ENCODE peak calls at places on chromosome 16, in six cellular contexts. D is fibroblast of lung, M is K562, G is IMR-90, U is adipocyte, T is mesendoderm. L is an unnamed sample.
A peak's percentile ranks its signal among the peaks of the same experiment; 100 is the strongest.

GRCh38 chr16:85245307-85246172 is 133.3 kb upstream of the CIBAR2 start:
- DNase-seq in D (peak; percentile 82), M (peak; percentile 81), G (peak; percentile 79), U (peak; percentile 85), T (peak; percentile 79), L (peak; percentile 82)

GRCh38 chr16:30085247-30085646 is 6.5 kb downstream of the TBX6 start:
- DNase-seq in D (no peak), M (no peak), G (no peak), U (no peak), T (no peak), L (no peak)

GRCh38 chr16:12337776-12338655 is 361.5 kb downstream of the SNX29 start:
- DNase-seq in D (no peak), M (no peak), G (peak; percentile 60), U (no peak), T (no peak), L (no peak)

GRCh38 chr16:77868478-77868877 is 80.1 kb downstream of the VAT1L start:
- DNase-seq in D (no peak), M (no peak), G (no peak), U (no peak), T (no peak), L (no peak)

GRCh38 chr16:22117666-22118065 is 25.3 kb downstream of the VWA3A start:
- DNase-seq in D (no peak), M (no peak), G (no peak), U (no peak), T (no peak), L (no peak)

GRCh38 chr16:17461951-17462729 is 8.6 kb downstream of the XYLT1 start:
- DNase-seq in D (no peak), M (no peak), G (no peak), U (no peak), T (peak; percentile 86), L (peak; percentile 81)

GRCh38 chr16:30382398-30383015 is at the start of gene SEPTIN1:
- DNase-seq in D (no peak), M (no peak), G (no peak), U (no peak), T (no peak), L (peak; percentile 81)

GRCh38 chr16:75256871-75257343 is 5.5 kb upstream of the BCAR1 start:
- DNase-seq in D (peak; percentile 63), M (no peak), G (peak; percentile 62), U (peak; percentile 71), T (peak; percentile 55), L (no peak)

GRCh38 chr16:85554114-85554790 is 58.9 kb upstream of the GSE1 start:
- DNase-seq in D (peak; percentile 90), M (peak; percentile 96), G (peak; percentile 80), U (peak; percentile 86), T (peak; percentile 90), L (peak; percentile 66)

GRCh38 chr16:84138824-84139627 is 6.0 kb downstream of the HSDL1 start:
- DNase-seq in D (peak; percentile 54), M (peak; percentile 92), G (peak; percentile 52), U (peak; percentile 56), T (peak; percentile 72), L (peak; percentile 73)

GRCh38 chr16:52861614-52862022 is 191.1 kb downstream of the CHD9NB start:
- DNase-seq in D (peak; percentile 49), M (no peak), G (no peak), U (no peak), T (peak; percentile 53), L (no peak)

GRCh38 chr16:31874354-31875111 is 926 bp downstream of the ZNF267 start:
- DNase-seq in D (peak; percentile 47), M (peak; percentile 55), G (peak; percentile 55), U (peak; percentile 62), T (no peak), L (peak; percentile 79)

GRCh38 chr16:57252148-57252721 is 7.2 kb downstream of the ARL2BP start:
- DNase-seq in D (no peak), M (no peak), G (no peak), U (no peak), T (no peak), L (no peak)

GRCh38 chr16:28977703-28978641 is 3.4 kb downstream of the SPNS1 start:
- DNase-seq in D (no peak), M (peak; percentile 32), G (no peak), U (no peak), T (peak; percentile 47), L (no peak)

GRCh38 chr16:67268136-67268579 is 11.2 kb upstream of the PLEKHG4 start:
- DNase-seq in D (peak; percentile 86), M (peak; percentile 97), G (peak; percentile 93), U (peak; percentile 84), T (peak; percentile 94), L (no peak)

GRCh38 chr16:66970775-66971725 is 10.0 kb downstream of the CES3 start:
- DNase-seq in D (no peak), M (peak; percentile 37), G (peak; percentile 80), U (no peak), T (no peak), L (no peak)

GRCh38 chr16:17205279-17206139 is 265.3 kb downstream of the XYLT1 start:
- DNase-seq in D (peak; percentile 47), M (no peak), G (peak; percentile 87), U (peak; percentile 84), T (peak; percentile 56), L (no peak)

GRCh38 chr16:10967981-10968380 is 23.6 kb downstream of the CLEC16A start:
- DNase-seq in D (no peak), M (no peak), G (no peak), U (no peak), T (no peak), L (no peak)

GRCh38 chr16:53754938-53755910 is 51.3 kb downstream of the FTO start:
- DNase-seq in D (peak; percentile 63), M (peak; percentile 58), G (peak; percentile 60), U (no peak), T (no peak), L (no peak)

GRCh38 chr16:84677017-84677803 is 22.6 kb upstream of the USP10 start:
- DNase-seq in D (no peak), M (no peak), G (peak; percentile 33), U (no peak), T (no peak), L (no peak)

GRCh38 chr16:4495766-4496165 is 19.6 kb downstream of the HMOX2 start:
- DNase-seq in D (no peak), M (no peak), G (no peak), U (no peak), T (no peak), L (no peak)

GRCh38 chr16:19785512-19786130 is 67.5 kb downstream of the IQCK start:
- DNase-seq in D (no peak), M (no peak), G (no peak), U (no peak), T (no peak), L (no peak)

GRCh38 chr16:14562691-14563491 is 67.2 kb downstream of the PARN start:
- DNase-seq in D (peak; percentile 43), M (peak; percentile 14), G (peak; percentile 26), U (no peak), T (peak; percentile 11), L (no peak)

DNA sequence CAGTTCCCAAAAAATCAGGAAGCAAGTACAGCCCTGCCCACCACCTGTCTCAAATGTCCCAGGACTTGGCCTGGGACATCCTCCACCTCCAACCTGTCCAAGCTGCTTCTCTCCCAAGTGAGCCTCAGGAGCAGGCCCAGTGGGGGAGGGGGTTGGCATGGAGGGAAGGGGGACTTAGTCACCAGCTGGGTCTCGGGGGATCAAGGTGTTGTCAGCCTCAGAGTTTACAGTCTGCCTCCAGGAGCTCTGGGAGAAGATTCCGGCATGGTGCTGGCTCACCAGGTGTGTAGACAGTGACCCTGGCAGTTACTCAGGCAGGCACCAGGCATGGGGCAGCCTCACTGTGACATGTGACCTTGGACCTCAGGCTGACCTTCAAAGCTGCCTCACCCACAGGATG is 19.7 kb downstream of the ZNF423 start:
- DNase-seq in D (no peak), M (no peak), G (no peak), U (no peak), T (no peak), L (no peak)
- H3K9ac ChIP-seq in D (no peak overlapping the region), M (no peak overlapping the region), G (no peak overlapping the region), U (peak overlapping the region; percentile 80), T (no peak overlapping the region), L (no peak overlapping the region)

GRCh38 chr16:9105189-9105588 is 13.7 kb downstream of the HAPSTR1 start:
- DNase-seq in D (no peak), M (no peak), G (no peak), U (peak; percentile 33), T (no peak), L (no peak)
- H3K4me1 ChIP-seq in D (peaks cover 21% of the 10 kb centered on the region), M (peaks cover 24% of the 10 kb centered on the region), G (peaks cover 35% of the 10 kb centered on the region), U (peaks cover 77% of the 10 kb centered on the region), T (peaks cover 11% of the 10 kb centered on the region), L (peaks cover 16% of the 10 kb centered on the region)

GRCh38 chr16:24847358-24847664 is 1.5 kb downstream of the SLC5A11 start:
- DNase-seq in D (no peak), M (no peak), G (no peak), U (no peak), T (no peak), L (no peak)

GRCh38 chr16:24848065-24848464 is 2.3 kb downstream of the SLC5A11 start:
- DNase-seq in D (peak; percentile 41), M (no peak), G (peak; percentile 82), U (peak; percentile 26), T (no peak), L (no peak)

GRCh38 chr16:24844101-24845030 is 1.4 kb upstream of the SLC5A11 start:
- DNase-seq in D (no peak), M (peak; percentile 93), G (peak; percentile 28), U (no peak), T (peak; percentile 86), L (no peak)

GRCh38 chr16:24845726-24846547 is at the start of gene SLC5A11:
- DNase-seq in D (no peak), M (no peak), G (no peak), U (no peak), T (no peak), L (no peak)

DNA sequence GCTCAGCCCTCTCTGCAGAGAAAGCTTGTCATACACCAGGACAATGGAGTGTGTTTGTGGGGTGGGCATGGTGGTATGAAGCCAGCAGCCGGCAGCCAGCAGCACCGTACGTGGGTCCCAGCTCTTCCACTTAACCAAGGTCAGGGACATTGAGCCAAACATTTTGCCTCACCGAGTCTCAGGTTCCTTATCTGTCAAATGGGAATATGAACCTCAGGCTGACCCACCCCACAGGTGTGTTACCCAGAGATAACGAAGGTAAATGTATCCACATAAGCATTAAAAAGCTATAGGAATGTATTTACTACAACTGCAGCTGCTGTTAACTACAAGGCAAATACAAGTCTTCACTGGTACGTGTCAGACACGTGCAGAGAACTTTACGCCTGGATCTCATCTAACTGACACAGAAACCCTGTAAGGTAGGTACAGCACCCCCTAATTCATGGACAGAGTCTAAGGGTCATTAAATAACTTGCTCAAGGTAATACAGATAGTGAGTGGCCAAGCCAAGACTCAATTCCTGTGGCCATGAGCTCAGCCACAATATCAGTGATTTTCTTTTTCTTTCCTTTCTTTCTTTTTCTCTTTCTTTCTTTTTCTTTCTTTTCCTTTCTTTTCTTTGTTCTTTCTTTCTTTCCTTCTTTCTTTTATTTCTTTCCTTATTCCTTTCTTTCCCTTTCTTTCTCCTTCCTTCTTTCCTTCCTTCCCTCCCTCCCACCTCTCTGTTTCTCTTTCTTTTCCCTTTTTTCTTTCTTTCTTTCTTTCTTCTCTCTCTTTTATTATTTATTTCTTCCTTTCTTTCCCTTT is 990 bp downstream of the SLC5A11 start:
- DNase-seq in D (no peak), M (peak; percentile 32), G (no peak), U (no peak), T (no peak), L (no peak)
- H3K9ac ChIP-seq in D (no peak overlapping the region), M (no peak overlapping the region), G (no peak overlapping the region), U (no peak overlapping the region), T (no peak overlapping the region), L (no peak overlapping the region)

DNA sequence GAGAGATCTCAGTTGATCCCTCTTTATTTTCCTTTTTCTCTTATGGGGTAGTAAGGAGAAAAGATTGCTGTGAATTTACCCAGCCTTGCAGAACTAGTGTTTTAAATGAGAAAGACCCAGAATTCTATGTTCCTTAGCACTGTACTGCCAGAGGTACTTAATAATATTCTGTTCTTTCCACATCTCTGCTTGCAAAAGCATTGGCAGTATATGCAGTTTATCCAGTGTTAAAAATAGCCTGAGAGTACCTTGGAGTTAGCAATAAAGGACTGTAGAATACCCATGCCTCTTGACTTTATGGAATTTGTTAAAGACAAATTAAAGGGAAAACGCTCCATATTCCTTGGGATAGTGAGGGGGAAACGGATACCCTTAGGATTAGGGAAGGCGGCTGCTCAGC is 11.9 kb downstream of the SLC7A6 start:
- DNase-seq in D (no peak), M (no peak), G (no peak), U (no peak), T (no peak), L (no peak)
- H3K4me1 ChIP-seq in D (no peaks in the 10 kb centered on the region), M (peaks cover 9% of the 10 kb centered on the region), G (peaks cover 2% of the 10 kb centered on the region), U (peaks cover 73% of the 10 kb centered on the region), T (peaks cover 3% of the 10 kb centered on the region), L (peaks cover 70% of the 10 kb centered on the region)

L was measured in Karpas-422.